ENCODE peak calls at places on chromosome 15, in five cellular contexts. W is WTC11, E is cardiac muscle cell, M is HS-27A, P is epithelial cell of esophagus. Z is an unnamed sample.

GRCh38 chr15:78374436-78375393 is 34.6 kb downstream of the CRABP1 start:
- DNase-seq in W (no peak), E (no peak), M (no peak), P (peak), Z (peak)

GRCh38 chr15:76988874-76989780 is 5.8 kb upstream of the PSTPIP1 start:
- DNase-seq in W (peak), E (no peak), M (no peak), P (no peak), Z (no peak)

GRCh38 chr15:31598620-31599019 is 272.0 kb downstream of the KLF13 start:
- DNase-seq in W (peak), E (peak), M (no peak), P (peak), Z (no peak)

GRCh38 chr15:75695206-75695605 is 17.4 kb downstream of the CSPG4 start:
- DNase-seq in W (no peak), E (no peak), M (no peak), P (no peak), Z (no peak)

GRCh38 chr15:57041416-57041815 is 123.0 kb downstream of the TCF12 start:
- DNase-seq in W (no peak), E (no peak), M (no peak), P (no peak), Z (no peak)

GRCh38 chr15:65666257-65666656 is 44.5 kb downstream of the SLC24A1 start:
- DNase-seq in W (no peak), E (no peak), M (no peak), P (peak), Z (no peak)

GRCh38 chr15:63244976-63245645 is 32.3 kb upstream of the APH1B start:
- DNase-seq in W (no peak), E (no peak), M (no peak), P (no peak), Z (no peak)

GRCh38 chr15:70447927-70448698 is 315.2 kb downstream of the UACA start:
- DNase-seq in W (no peak), E (peak), M (no peak), P (no peak), Z (no peak)

GRCh38 chr15:29034593-29035364 is 149.0 kb downstream of the APBA2 start:
- DNase-seq in W (no peak), E (no peak), M (no peak), P (no peak), Z (no peak)

GRCh38 chr15:57640935-57641682 is 49.4 kb downstream of the MYZAP start:
- DNase-seq in W (peak), E (peak), M (no peak), P (peak), Z (peak)

GRCh38 chr15:82739086-82739485 is 29.4 kb upstream of the AP3B2 start:
- DNase-seq in W (no peak), E (no peak), M (no peak), P (peak), Z (no peak)

GRCh38 chr15:78620839-78621421 is at the start of gene CHRNA3:
- DNase-seq in W (peak), E (peak), M (no peak), P (no peak), Z (no peak)

GRCh38 chr15:73628976-73629854 is 4.0 kb downstream of the NPTN start:
- DNase-seq in W (no peak), E (peak), M (no peak), P (peak), Z (peak)

GRCh38 chr15:63915888-63916731 is 82.4 kb upstream of the HERC1 start:
- DNase-seq in W (peak), E (peak), M (no peak), P (peak), Z (no peak)

GRCh38 chr15:69434236-69434635 is 18.4 kb upstream of the RPLP1 start:
- DNase-seq in W (no peak), E (no peak), M (no peak), P (no peak), Z (no peak)

GRCh38 chr15:38190501-38190900 is 62.1 kb upstream of the SPRED1 start:
- DNase-seq in W (no peak), E (no peak), M (no peak), P (no peak), Z (peak)

GRCh38 chr15:59290311-59291213 is 82.1 kb downstream of the MYO1E start:
- DNase-seq in W (no peak), E (no peak), M (no peak), P (no peak), Z (no peak)

GRCh38 chr15:78396976-78397375 is 41.0 kb upstream of the IREB2 start:
- DNase-seq in W (peak), E (no peak), M (no peak), P (no peak), Z (no peak)

GRCh38 chr15:66883322-66883911 is 181.4 kb downstream of the SMAD6 start:
- DNase-seq in W (peak), E (peak), M (peak), P (peak), Z (peak)

GRCh38 chr15:94174399-94174802 is 57.0 kb upstream of the MCTP2 start:
- DNase-seq in W (no peak), E (no peak), M (no peak), P (peak), Z (peak)

GRCh38 chr15:95770191-95770590 is 560.3 kb upstream of the NR2F2 start:
- DNase-seq in W (no peak), E (no peak), M (peak), P (peak), Z (peak)

GRCh38 chr15:25058080-25058785 is 103.4 kb downstream of the SNRPN start:
- DNase-seq in W (no peak), E (no peak), M (no peak), P (no peak), Z (no peak)

GRCh38 chr15:45276851-45277250 is 24.8 kb downstream of the SLC28A2 start:
- DNase-seq in W (no peak), E (peak), M (no peak), P (peak), Z (peak)

GRCh38 chr15:78726870-78727551 is 84.3 kb downstream of the ADAMTS7 start:
- DNase-seq in W (peak), E (peak), M (no peak), P (peak), Z (peak)

GRCh38 chr15:22919171-22919570 is 61.0 kb downstream of the CYFIP1 start:
- DNase-seq in W (no peak), E (no peak), M (no peak), P (no peak), Z (no peak)

GRCh38 chr15:43370310-43370974 is 401 bp downstream of the ZSCAN29 start:
- DNase-seq in W (peak), E (peak), M (no peak), P (peak), Z (peak)

GRCh38 chr15:55917881-55918296 is 75.5 kb downstream of the NEDD4 start:
- DNase-seq in W (no peak), E (peak), M (no peak), P (peak), Z (peak)

Z was measured in RWPE1.